ENCODE peak calls at places on chromosome 9, in six cellular contexts. One of them, this sample, is unnamed.

GRCh38 chr9:21252727-21253547 is 13.1 kb upstream of the IFNA14 start:
- DNase-seq in A549: peak
- DNase-seq in K562: no peak
- DNase-seq in HepG2: peak
- DNase-seq in SK-N-SH: peak
- DNase-seq in GM12878: no peak
- DNase-seq in this sample: no peak

GRCh38 chr9:100296407-100296806 is 56.3 kb downstream of the TEX10 start:
- DNase-seq in A549: no peak
- DNase-seq in K562: no peak
- DNase-seq in HepG2: no peak
- DNase-seq in SK-N-SH: no peak
- DNase-seq in GM12878: no peak
- DNase-seq in this sample: no peak

GRCh38 chr9:20209421-20210340 is 412.6 kb downstream of the MLLT3 start:
- DNase-seq in A549: no peak
- DNase-seq in K562: no peak
- DNase-seq in HepG2: no peak
- DNase-seq in SK-N-SH: no peak
- DNase-seq in GM12878: peak
- DNase-seq in this sample: no peak

GRCh38 chr9:136784997-136785361 is 6.2 kb upstream of the TMEM141 start:
- DNase-seq in A549: no peak
- DNase-seq in K562: peak
- DNase-seq in HepG2: no peak
- DNase-seq in SK-N-SH: no peak
- DNase-seq in GM12878: no peak
- DNase-seq in this sample: no peak

GRCh38 chr9:114911167-114911821 is 19.1 kb downstream of the TNFSF8 start:
- DNase-seq in A549: peak
- DNase-seq in K562: peak
- DNase-seq in HepG2: peak
- DNase-seq in SK-N-SH: peak
- DNase-seq in GM12878: no peak
- DNase-seq in this sample: no peak

GRCh38 chr9:10208691-10209069 is 404.1 kb downstream of the PTPRD start:
- DNase-seq in A549: no peak
- DNase-seq in K562: no peak
- DNase-seq in HepG2: no peak
- DNase-seq in SK-N-SH: no peak
- DNase-seq in GM12878: no peak
- DNase-seq in this sample: no peak

GRCh38 chr9:92971121-92971520 is 23.8 kb downstream of the FGD3 start:
- DNase-seq in A549: no peak
- DNase-seq in K562: no peak
- DNase-seq in HepG2: no peak
- DNase-seq in SK-N-SH: no peak
- DNase-seq in GM12878: no peak
- DNase-seq in this sample: peak

GRCh38 chr9:119934497-119934896 is 565.3 kb upstream of the BRINP1 start:
- DNase-seq in A549: no peak
- DNase-seq in K562: no peak
- DNase-seq in HepG2: no peak
- DNase-seq in SK-N-SH: no peak
- DNase-seq in GM12878: no peak
- DNase-seq in this sample: no peak

GRCh38 chr9:16828335-16829281 is 41.9 kb downstream of the BNC2 start:
- DNase-seq in A549: no peak
- DNase-seq in K562: no peak
- DNase-seq in HepG2: no peak
- DNase-seq in SK-N-SH: peak
- DNase-seq in GM12878: no peak
- DNase-seq in this sample: no peak

GRCh38 chr9:98142925-98143481 is 24.0 kb upstream of the TRIM14 start:
- DNase-seq in A549: no peak
- DNase-seq in K562: no peak
- DNase-seq in HepG2: no peak
- DNase-seq in SK-N-SH: no peak
- DNase-seq in GM12878: no peak
- DNase-seq in this sample: no peak

GRCh38 chr9:30628915-30629564 is 1755.4 kb upstream of the ACO1 start:
- DNase-seq in A549: no peak
- DNase-seq in K562: no peak
- DNase-seq in HepG2: peak
- DNase-seq in SK-N-SH: no peak
- DNase-seq in GM12878: no peak
- DNase-seq in this sample: no peak

GRCh38 chr9:135506327-135507103 is 6.0 kb downstream of the MRPS2 start:
- DNase-seq in A549: no peak
- DNase-seq in K562: peak
- DNase-seq in HepG2: no peak
- DNase-seq in SK-N-SH: peak
- DNase-seq in GM12878: no peak
- DNase-seq in this sample: no peak

GRCh38 chr9:78291240-78291915 is 5.5 kb upstream of the PSAT1 start:
- DNase-seq in A549: no peak
- DNase-seq in K562: no peak
- DNase-seq in HepG2: no peak
- DNase-seq in SK-N-SH: no peak
- DNase-seq in GM12878: no peak
- DNase-seq in this sample: no peak

GRCh38 chr9:15240927-15241326 is 66.1 kb downstream of the TTC39B start:
- DNase-seq in A549: no peak
- DNase-seq in K562: no peak
- DNase-seq in HepG2: no peak
- DNase-seq in SK-N-SH: no peak
- DNase-seq in GM12878: no peak
- DNase-seq in this sample: no peak

GRCh38 chr9:100020121-100020780 is 78.5 kb downstream of the ERP44 start:
- DNase-seq in A549: no peak
- DNase-seq in K562: no peak
- DNase-seq in HepG2: no peak
- DNase-seq in SK-N-SH: no peak
- DNase-seq in GM12878: no peak
- DNase-seq in this sample: no peak

GRCh38 chr9:38274746-38275250 is 117.7 kb upstream of the ALDH1B1 start:
- DNase-seq in A549: no peak
- DNase-seq in K562: no peak
- DNase-seq in HepG2: no peak
- DNase-seq in SK-N-SH: no peak
- DNase-seq in GM12878: no peak
- DNase-seq in this sample: no peak

GRCh38 chr9:104876587-104876986 is 51.4 kb downstream of the ABCA1 start:
- DNase-seq in A549: no peak
- DNase-seq in K562: no peak
- DNase-seq in HepG2: no peak
- DNase-seq in SK-N-SH: no peak
- DNase-seq in GM12878: no peak
- DNase-seq in this sample: no peak

GRCh38 chr9:104875320-104875719 is 52.6 kb downstream of the ABCA1 start:
- DNase-seq in A549: no peak
- DNase-seq in K562: no peak
- DNase-seq in HepG2: no peak
- DNase-seq in SK-N-SH: no peak
- DNase-seq in GM12878: no peak
- DNase-seq in this sample: no peak

GRCh38 chr9:104871961-104872527 is 55.9 kb downstream of the ABCA1 start:
- DNase-seq in A549: no peak
- DNase-seq in K562: no peak
- DNase-seq in HepG2: no peak
- DNase-seq in SK-N-SH: no peak
- DNase-seq in GM12878: no peak
- DNase-seq in this sample: no peak

GRCh38 chr9:104875897-104876296 is 52.1 kb downstream of the ABCA1 start:
- DNase-seq in A549: no peak
- DNase-seq in K562: no peak
- DNase-seq in HepG2: no peak
- DNase-seq in SK-N-SH: no peak
- DNase-seq in GM12878: no peak
- DNase-seq in this sample: no peak

GRCh38 chr9:104872959-104873850 is 54.8 kb downstream of the ABCA1 start:
- DNase-seq in A549: peak
- DNase-seq in K562: no peak
- DNase-seq in HepG2: peak
- DNase-seq in SK-N-SH: peak
- DNase-seq in GM12878: no peak
- DNase-seq in this sample: no peak
- TF ChIP-seq EP300 in A549: no peak
- TF ChIP-seq EP300 in K562: no peak
- TF ChIP-seq EP300 in HepG2: peak
- TF ChIP-seq EP300 in SK-N-SH: peak
- TF ChIP-seq EP300 in GM12878: no peak
- TF ChIP-seq EP300 in this sample: no peak

GRCh38 chr9:7205806-7206205 is 448.0 kb downstream of the KDM4C start:
- DNase-seq in A549: no peak
- DNase-seq in K562: no peak
- DNase-seq in HepG2: no peak
- DNase-seq in SK-N-SH: no peak
- DNase-seq in GM12878: no peak
- DNase-seq in this sample: no peak
- H3K4me2 ChIP-seq in A549: no peak
- H3K4me2 ChIP-seq in K562: no peak
- H3K4me2 ChIP-seq in HepG2: no peak
- H3K4me2 ChIP-seq in SK-N-SH: no peak
- H3K4me2 ChIP-seq in GM12878: no peak
- H3K4me2 ChIP-seq in this sample: no peak

GRCh38 chr9:104091708-104092107 is 2.4 kb upstream of the SMC2 start:
- DNase-seq in A549: peak
- DNase-seq in K562: no peak
- DNase-seq in HepG2: peak
- DNase-seq in SK-N-SH: no peak
- DNase-seq in GM12878: no peak
- DNase-seq in this sample: no peak

GRCh38 chr9:104092192-104092591 is 1.9 kb upstream of the SMC2 start:
- DNase-seq in A549: no peak
- DNase-seq in K562: no peak
- DNase-seq in HepG2: no peak
- DNase-seq in SK-N-SH: no peak
- DNase-seq in GM12878: no peak
- DNase-seq in this sample: no peak

GRCh38 chr9:104094534-104095020 is 468 bp downstream of the SMC2 start:
- DNase-seq in A549: no peak
- DNase-seq in K562: no peak
- DNase-seq in HepG2: peak
- DNase-seq in SK-N-SH: no peak
- DNase-seq in GM12878: no peak
- DNase-seq in this sample: no peak

GRCh38 chr9:104093162-104093561 is 947 bp upstream of the SMC2 start:
- DNase-seq in A549: no peak
- DNase-seq in K562: no peak
- DNase-seq in HepG2: no peak
- DNase-seq in SK-N-SH: peak
- DNase-seq in GM12878: no peak
- DNase-seq in this sample: no peak

GRCh38 chr9:104093647-104094533 is at the start of gene SMC2:
- DNase-seq in A549: peak
- DNase-seq in K562: peak
- DNase-seq in HepG2: peak
- DNase-seq in SK-N-SH: peak
- DNase-seq in GM12878: peak
- DNase-seq in this sample: peak
- TF ChIP-seq EP300 in A549: no peak
- TF ChIP-seq EP300 in K562: no peak
- TF ChIP-seq EP300 in HepG2: no peak
- TF ChIP-seq EP300 in SK-N-SH: no peak
- TF ChIP-seq EP300 in GM12878: no peak
- TF ChIP-seq EP300 in this sample: no peak

DNA sequence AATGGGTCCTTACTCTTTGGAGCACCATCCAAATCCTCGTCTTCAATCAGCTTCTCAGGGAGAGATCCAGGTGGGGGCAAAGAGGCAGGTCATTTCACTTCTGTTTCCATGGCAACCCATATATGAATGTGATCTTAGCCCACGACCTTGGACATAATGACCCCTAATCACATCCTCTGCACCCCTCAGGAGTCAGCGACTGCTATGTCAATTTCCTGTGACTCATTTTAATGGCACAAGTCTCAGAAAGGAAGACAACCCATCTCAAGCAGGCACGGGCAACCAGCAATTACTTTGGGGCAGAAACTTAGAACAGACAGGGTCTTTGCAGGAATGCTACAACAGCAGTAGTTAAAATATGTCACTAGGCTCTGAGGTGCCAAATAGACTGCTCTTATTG is 591.2 kb downstream of the TLR4 start:
- DNase-seq in A549: no peak
- DNase-seq in K562: no peak
- DNase-seq in HepG2: no peak
- DNase-seq in SK-N-SH: no peak
- DNase-seq in GM12878: no peak
- DNase-seq in this sample: no peak
- H3K4me2 ChIP-seq in A549: no peak
- H3K4me2 ChIP-seq in K562: no peak
- H3K4me2 ChIP-seq in HepG2: no peak
- H3K4me2 ChIP-seq in SK-N-SH: no peak
- H3K4me2 ChIP-seq in GM12878: no peak
- H3K4me2 ChIP-seq in this sample: no peak

GRCh38 chr9:72365525-72366256 is 683 bp upstream of the ZFAND5 start:
- DNase-seq in A549: peak
- DNase-seq in K562: peak
- DNase-seq in HepG2: peak
- DNase-seq in SK-N-SH: peak
- DNase-seq in GM12878: peak
- DNase-seq in this sample: no peak
- TF ChIP-seq EP300 in A549: no peak
- TF ChIP-seq EP300 in K562: no peak
- TF ChIP-seq EP300 in HepG2: no peak
- TF ChIP-seq EP300 in SK-N-SH: no peak
- TF ChIP-seq EP300 in GM12878: no peak
- TF ChIP-seq EP300 in this sample: no peak

GRCh38 chr9:122213102-122213588 is 15.6 kb downstream of the LHX6 start:
- DNase-seq in A549: no peak
- DNase-seq in K562: no peak
- DNase-seq in HepG2: no peak
- DNase-seq in SK-N-SH: no peak
- DNase-seq in GM12878: no peak
- DNase-seq in this sample: no peak

GRCh38 chr9:122216138-122216797 is 12.5 kb downstream of the LHX6 start:
- DNase-seq in A549: no peak
- DNase-seq in K562: no peak
- DNase-seq in HepG2: no peak
- DNase-seq in SK-N-SH: peak
- DNase-seq in GM12878: no peak
- DNase-seq in this sample: no peak

GRCh38 chr9:122213589-122214413 is 15.0 kb downstream of the LHX6 start:
- DNase-seq in A549: peak
- DNase-seq in K562: peak
- DNase-seq in HepG2: peak
- DNase-seq in SK-N-SH: peak
- DNase-seq in GM12878: no peak
- DNase-seq in this sample: peak

GRCh38 chr9:122215663-122216062 is 13.1 kb downstream of the LHX6 start:
- DNase-seq in A549: no peak
- DNase-seq in K562: no peak
- DNase-seq in HepG2: no peak
- DNase-seq in SK-N-SH: no peak
- DNase-seq in GM12878: no peak
- DNase-seq in this sample: no peak

DNA sequence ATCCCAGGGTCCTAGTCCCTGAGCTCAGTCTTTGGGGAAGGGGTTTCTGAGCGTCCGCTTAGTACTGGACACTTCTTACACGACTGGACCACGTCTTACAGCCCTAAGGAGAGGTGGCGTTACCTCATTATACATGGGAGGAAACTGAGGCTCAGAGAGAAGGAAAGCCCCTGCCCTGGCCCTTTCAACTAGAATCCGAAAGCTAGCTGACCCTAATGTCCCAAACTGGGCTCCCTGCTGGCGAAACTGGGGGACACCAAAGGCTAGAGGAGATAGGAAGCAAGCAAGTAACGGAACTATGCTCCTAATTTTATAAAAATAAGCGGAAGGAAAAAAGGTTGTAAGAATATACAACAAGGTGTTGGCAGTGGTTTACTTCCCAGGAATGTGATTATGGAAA is 14.2 kb downstream of the LHX6 start:
- DNase-seq in A549: no peak
- DNase-seq in K562: no peak
- DNase-seq in HepG2: no peak
- DNase-seq in SK-N-SH: no peak
- DNase-seq in GM12878: no peak
- DNase-seq in this sample: no peak
- H3K4me2 ChIP-seq in A549: peak
- H3K4me2 ChIP-seq in K562: peak
- H3K4me2 ChIP-seq in HepG2: peak
- H3K4me2 ChIP-seq in SK-N-SH: peak
- H3K4me2 ChIP-seq in GM12878: no peak
- H3K4me2 ChIP-seq in this sample: peak

This sample was measured in H1.